ENCODE peak calls at places on chromosomes 6 and 20, in nine cellular contexts. F, D, Y, E, V, S, I, C and R are unnamed samples.

GRCh38 chr6:132513821-132514545 is 1.1 kb upstream of the STX7 start:
- DNase-seq in S (no peak), I (no peak), V (no peak), F (no peak), Y (peak), D (no peak), E (no peak), C (peak), R (no peak)

GRCh38 chr20:29079769-29080690 is 2177.4 kb upstream of the DEFB115 start:
- DNase-seq in C (peak), I (no peak), D (no peak), S (peak), V (no peak), F (no peak), Y (peak), E (peak), R (no peak)

GRCh38 chr20:51918561-51918960 is 116.2 kb upstream of the SALL4 start:
- DNase-seq in C (no peak), D (no peak), E (no peak), S (no peak), F (no peak), V (no peak), I (no peak), Y (no peak), R (no peak)

GRCh38 chr20:2224246-2224645 is 71.6 kb upstream of the TGM3 start:
- DNase-seq in Y (no peak), E (no peak), I (no peak), S (no peak), V (no peak), C (no peak), D (no peak), F (no peak), R (no peak)

GRCh38 chr6:143405381-143406154 is 44.9 kb downstream of the ADAT2 start:
- DNase-seq in D (no peak), C (peak), Y (peak), I (no peak), S (no peak), F (no peak), V (peak), E (no peak), R (no peak)

GRCh38 chr20:24999568-24999967 is 7.0 kb upstream of the APMAP start:
- DNase-seq in S (no peak), Y (no peak), F (no peak), D (no peak), V (no peak), C (no peak), I (no peak), E (no peak), R (no peak)

GRCh38 chr20:24657211-24657610 is 187.8 kb downstream of the SYNDIG1 start:
- DNase-seq in S (no peak), E (no peak), I (no peak), D (no peak), V (peak), Y (peak), C (peak), F (no peak), R (no peak)

GRCh38 chr6:159929819-159930218 is 39.0 kb downstream of the MAS1 start:
- DNase-seq in S (peak), C (no peak), E (peak), D (no peak), F (no peak), V (no peak), Y (peak), I (peak), R (no peak)

GRCh38 chr6:28226460-28226859 is 1.4 kb downstream of the ZSCAN9 start:
- DNase-seq in C (no peak), I (no peak), V (no peak), E (no peak), F (no peak), S (no peak), D (no peak), Y (no peak), R (no peak)

GRCh38 chr6:47047479-47048411 is 5.6 kb upstream of the ADGRF1 start:
- DNase-seq in E (peak), Y (peak), S (peak), I (peak), V (peak), F (no peak), C (peak), D (peak), R (peak)

GRCh38 chr6:13769655-13770053 is 44.7 kb downstream of the MCUR1 start:
- DNase-seq in C (no peak), S (no peak), V (no peak), E (peak), I (peak), D (no peak), Y (no peak), F (no peak), R (no peak)

GRCh38 chr6:118581489-118581959 is 33.4 kb downstream of the PLN start:
- DNase-seq in Y (peak), V (no peak), F (no peak), C (peak), S (no peak), I (no peak), E (no peak), D (no peak), R (no peak)

GRCh38 chr20:23152308-23152892 is 66.3 kb upstream of the CD93 start:
- DNase-seq in E (no peak), S (no peak), Y (peak), F (no peak), C (peak), I (no peak), D (no peak), V (no peak), R (peak)

GRCh38 chr20:51532577-51533191 is 9.8 kb downstream of the NFATC2 start:
- DNase-seq in F (no peak), S (no peak), Y (no peak), I (peak), V (peak), E (no peak), D (no peak), C (peak), R (no peak)

GRCh38 chr20:35617397-35618031 is 1.9 kb downstream of the SPAG4 start:
- DNase-seq in Y (peak), C (peak), D (peak), I (peak), V (no peak), S (peak), F (no peak), E (peak), R (no peak)

GRCh38 chr6:100237881-100238280 is 226.8 kb downstream of the SIM1 start:
- DNase-seq in I (no peak), C (no peak), Y (no peak), E (no peak), F (no peak), S (no peak), D (no peak), V (no peak), R (no peak)

GRCh38 chr20:6837730-6838129 is 70.2 kb downstream of the BMP2 start:
- DNase-seq in I (no peak), E (no peak), V (no peak), S (no peak), D (no peak), C (no peak), F (no peak), Y (no peak), R (no peak)

GRCh38 chr20:46348972-46349741 is 40.9 kb upstream of the CDH22 start:
- DNase-seq in D (peak), C (peak), V (no peak), F (no peak), Y (peak), E (peak), S (peak), I (peak), R (no peak)

GRCh38 chr6:10081075-10081474 is 333.8 kb downstream of the TFAP2A start:
- DNase-seq in S (no peak), E (no peak), I (no peak), V (no peak), D (no peak), C (no peak), Y (no peak), F (no peak), R (no peak)

GRCh38 chr6:41071501-41071922 is 644 bp downstream of the OARD1 start:
- DNase-seq in E (no peak), F (no peak), I (no peak), S (peak), Y (no peak), D (no peak), C (no peak), V (no peak), R (no peak)
- TF ChIP-seq CTCF in E (no peak), F (no peak), I (no peak), S (no peak), Y (peak), D (no peak), C (peak), V (no peak), R (no peak)

GRCh38 chr6:12232821-12233220 is 57.3 kb upstream of the EDN1 start:
- DNase-seq in V (no peak), I (no peak), D (no peak), S (no peak), F (no peak), Y (no peak), C (no peak), E (no peak), R (no peak)

GRCh38 chr6:12238191-12238590 is 52.0 kb upstream of the EDN1 start:
- DNase-seq in E (no peak), I (no peak), C (no peak), S (no peak), V (no peak), D (no peak), F (no peak), Y (no peak), R (no peak)

GRCh38 chr6:12230523-12230922 is 59.6 kb upstream of the EDN1 start:
- DNase-seq in C (no peak), Y (no peak), V (no peak), F (no peak), D (no peak), E (no peak), S (no peak), I (no peak), R (no peak)

GRCh38 chr6:12232339-12232738 is 57.8 kb upstream of the EDN1 start:
- DNase-seq in E (no peak), F (no peak), D (peak), I (no peak), S (no peak), V (no peak), C (no peak), Y (peak), R (no peak)

GRCh38 chr6:12233693-12234551 is 56.2 kb upstream of the EDN1 start:
- DNase-seq in E (peak), S (no peak), V (peak), Y (peak), C (peak), D (peak), F (no peak), I (peak), R (peak)
- TF ChIP-seq CTCF in E (peak), S (no peak), V (peak), Y (peak), C (peak), D (peak), F (peak), I (peak), R (peak)

GRCh38 chr6:145887969-145888368 is 73.4 kb upstream of the FBXO30 start:
- DNase-seq in C (peak), I (peak), E (no peak), S (peak), F (no peak), V (no peak), Y (peak), D (no peak), R (no peak)
- TF ChIP-seq CTCF in C (peak), I (peak), E (no peak), S (no peak), F (peak), V (peak), Y (peak), D (peak), R (peak)

DNA sequence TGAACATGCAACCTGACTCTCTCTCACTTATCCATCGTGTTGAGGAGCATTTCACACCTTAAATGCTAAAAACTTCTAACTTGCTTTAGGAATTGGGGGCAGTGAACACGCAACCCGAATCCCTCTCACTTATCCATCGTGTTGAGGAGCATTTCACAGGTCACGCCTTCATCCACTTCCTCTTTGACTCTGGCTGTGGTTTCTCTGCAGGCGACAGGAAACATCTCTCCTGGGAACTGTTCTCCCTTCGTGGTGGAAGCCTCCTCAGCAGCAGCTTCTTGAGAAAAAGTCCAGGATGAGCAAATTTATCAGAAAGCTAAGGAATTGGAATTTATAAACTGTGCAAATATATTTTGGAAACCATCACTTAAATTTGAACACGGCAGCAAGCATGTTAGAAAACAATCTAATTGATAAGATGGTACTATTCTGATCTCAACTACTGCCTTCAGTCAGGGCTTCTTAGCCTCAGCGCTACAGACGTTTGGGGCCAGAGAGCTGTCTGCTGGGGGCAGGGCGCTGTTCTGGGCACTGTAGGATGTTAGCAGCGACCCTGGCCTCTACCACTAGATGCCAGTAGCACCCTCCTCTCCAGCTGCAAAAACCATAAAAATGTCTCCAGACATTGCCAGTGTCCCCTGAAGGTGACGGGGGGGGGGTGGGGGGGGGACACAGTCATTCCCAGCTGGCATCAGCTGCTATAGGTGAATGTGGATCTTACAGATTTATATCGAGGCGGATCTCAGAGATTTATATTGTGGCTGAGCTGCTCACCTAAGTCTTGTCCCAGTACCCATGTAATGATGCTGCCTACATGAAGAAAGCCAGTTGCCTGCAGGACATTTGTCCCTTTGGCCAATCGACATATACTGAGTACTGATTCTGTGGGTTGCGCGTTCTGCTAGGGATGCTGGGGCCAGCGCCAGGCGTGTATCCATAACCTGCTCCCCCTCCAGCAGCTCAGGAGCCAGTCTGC is 26.2 kb downstream of the CTCFL start:
- DNase-seq in D (no peak), S (peak), Y (peak), E (peak), C (peak), I (peak), V (no peak), F (no peak), R (no peak)
- TF ChIP-seq CTCF in D (peak), S (no peak), Y (peak), E (peak), C (peak), I (peak), V (peak), F (no peak), R (peak)

DNA sequence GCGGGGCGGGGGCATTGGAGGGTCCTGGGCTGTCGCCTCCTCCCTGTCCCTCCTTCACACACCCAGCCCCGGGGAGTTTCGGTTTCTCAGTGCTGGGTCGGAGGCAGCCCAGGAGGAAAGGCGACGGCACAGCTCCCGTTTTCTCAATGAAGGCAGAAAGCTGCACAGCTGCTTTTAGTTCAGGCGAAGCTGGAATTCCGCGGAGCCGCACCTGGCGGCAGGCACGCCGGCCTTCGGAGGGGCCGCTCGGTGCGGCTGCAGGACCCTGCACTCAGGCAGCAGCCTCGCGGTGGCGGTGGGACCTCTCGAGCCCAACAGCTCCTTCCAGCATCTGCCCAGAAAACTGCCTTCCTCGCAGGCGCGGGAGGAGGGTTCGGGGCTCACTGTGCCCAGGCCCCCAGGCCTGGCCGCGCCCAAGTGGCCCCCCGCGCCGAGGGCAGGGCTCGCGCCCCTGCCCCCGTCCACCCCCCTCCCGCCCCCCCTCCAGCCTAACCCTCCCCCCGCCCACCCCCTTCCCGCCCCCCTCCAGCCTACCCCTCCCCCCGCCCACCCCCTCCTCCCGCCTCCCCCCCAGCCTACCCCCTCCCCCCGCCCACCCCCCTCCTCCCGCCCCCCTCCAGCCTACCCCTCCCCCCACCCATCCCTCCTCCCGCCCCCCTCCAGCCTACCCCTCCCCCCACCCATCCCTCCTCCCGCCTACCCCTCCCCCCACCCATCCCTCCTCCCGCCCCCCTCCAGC is 4.8 kb downstream of the FOXQ1 start:
- DNase-seq in Y (no peak), I (no peak), V (no peak), C (peak), F (no peak), D (peak), S (peak), E (no peak), R (no peak)
- TF ChIP-seq CTCF in Y (no peak), I (no peak), V (peak), C (peak), F (peak), D (no peak), S (no peak), E (no peak), R (peak)

GRCh38 chr20:62413896-62414481 is 6.9 kb upstream of the CABLES2 start:
- DNase-seq in C (no peak), D (no peak), F (no peak), Y (no peak), V (no peak), I (no peak), E (no peak), S (peak), R (no peak)
- TF ChIP-seq CTCF in C (no peak), D (no peak), F (no peak), Y (peak), V (peak), I (no peak), E (no peak), S (no peak), R (no peak)

GRCh38 chr6:31190488-31190887 is 20.0 kb upstream of the POU5F1 start:
- DNase-seq in D (no peak), V (no peak), I (no peak), Y (no peak), C (no peak), F (no peak), S (no peak), E (no peak), R (no peak)

GRCh38 chr6:31194271-31194834 is 23.9 kb upstream of the POU5F1 start:
- DNase-seq in I (no peak), C (no peak), F (no peak), S (no peak), E (no peak), Y (no peak), V (no peak), D (no peak), R (no peak)

GRCh38 chr6:31197559-31198305 is 27.2 kb upstream of the POU5F1 start:
- DNase-seq in D (peak), I (peak), Y (peak), C (peak), F (peak), E (peak), S (peak), V (peak), R (peak)

GRCh38 chr6:31187780-31188194 is 17.3 kb upstream of the POU5F1 start:
- DNase-seq in I (no peak), Y (no peak), S (no peak), C (no peak), E (no peak), V (no peak), F (no peak), D (no peak), R (no peak)

DNA sequence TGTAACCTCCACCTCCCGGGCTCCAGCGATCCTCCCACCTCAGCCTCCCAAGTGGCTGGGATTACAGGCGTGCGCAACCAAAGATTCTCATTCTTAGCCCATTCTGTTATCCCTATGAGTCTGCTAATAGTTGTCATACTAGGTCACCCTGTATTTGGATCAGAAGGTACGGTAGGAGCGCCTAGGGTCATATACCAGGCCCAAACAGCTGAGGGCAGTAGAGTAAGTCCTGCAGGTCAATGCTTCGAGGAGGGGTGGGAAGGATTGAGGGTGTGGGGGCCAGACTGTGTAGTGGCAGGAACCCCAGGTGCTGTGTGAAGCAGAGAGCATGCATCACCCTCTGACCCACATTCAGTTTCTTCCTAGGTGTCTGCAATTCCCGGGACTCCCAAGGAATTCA is 22.7 kb upstream of the POU5F1 start:
- DNase-seq in E (no peak), C (no peak), D (no peak), V (no peak), S (no peak), Y (no peak), F (no peak), I (no peak), R (no peak)
- TF ChIP-seq CTCF in E (no peak), C (no peak), D (no peak), V (no peak), S (no peak), Y (no peak), F (peak), I (no peak), R (no peak)

GRCh38 chr6:101392561-101393230 is 812 bp upstream of the GRIK2 start:
- DNase-seq in I (no peak), Y (no peak), S (no peak), E (no peak), D (no peak), C (no peak), V (no peak), F (no peak), R (no peak)

GRCh38 chr6:101391772-101392560 is 1.5 kb upstream of the GRIK2 start:
- DNase-seq in D (no peak), C (no peak), V (no peak), S (no peak), F (no peak), Y (no peak), I (no peak), E (no peak), R (no peak)

GRCh38 chr6:101380861-101381630 is 12.5 kb upstream of the GRIK2 start:
- DNase-seq in F (no peak), S (no peak), C (no peak), Y (no peak), V (no peak), D (no peak), E (no peak), I (no peak), R (no peak)

DNA sequence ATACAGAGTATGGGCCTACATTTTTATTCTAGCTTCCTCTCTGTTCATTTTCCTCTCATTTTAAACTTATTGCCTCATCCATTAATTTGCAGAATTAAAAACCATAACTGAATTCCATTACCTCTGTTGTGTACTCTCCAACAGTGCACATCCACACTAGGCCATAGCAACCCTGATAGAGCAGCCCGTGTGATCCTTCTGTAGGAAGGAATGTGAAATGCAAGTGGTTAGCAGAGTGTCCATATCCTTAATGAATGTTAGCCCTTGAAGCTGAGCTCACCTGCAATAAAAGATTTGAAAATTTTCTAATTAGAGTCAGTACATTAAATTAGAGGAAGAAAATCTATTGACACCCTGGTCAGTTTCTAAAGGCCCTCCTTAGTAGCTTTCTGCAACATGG is 6.5 kb upstream of the GRIK2 start:
- DNase-seq in C (no peak), D (no peak), I (no peak), Y (no peak), F (no peak), V (no peak), E (no peak), S (no peak), R (no peak)
- TF ChIP-seq CTCF in C (peak), D (no peak), I (no peak), Y (peak), F (no peak), V (peak), E (no peak), S (no peak), R (no peak)